ENCODE peak calls at places on chromosomes 1 and 21, in seven cellular contexts. B is aorta, R is neuronal stem cell, O is suprapubic skin, M is fibroblast of lung, Q is Peyer's patch, D is adrenal gland. T is an unnamed sample.

GRCh38 chr1:27663735-27664119 is 8.3 kb downstream of the IFI6 start:
- DNase-seq in B (no peak), R (no peak), O (no peak), M (no peak), Q (no peak), D (no peak), T (no peak)

GRCh38 chr1:47527653-47528272 is 89.9 kb downstream of the FOXD2 start:
- DNase-seq in B (no peak), R (no peak), O (no peak), M (no peak), Q (no peak), D (no peak), T (peak)

GRCh38 chr21:43923391-43923790 is 58.4 kb downstream of the AGPAT3 start:
- DNase-seq in B (no peak), R (no peak), O (no peak), M (peak), Q (no peak), D (no peak), T (no peak)

GRCh38 chr1:220225957-220226356 is 46.3 kb downstream of the RAB3GAP2 start:
- DNase-seq in B (no peak), R (no peak), O (no peak), M (no peak), Q (no peak), D (no peak), T (no peak)

GRCh38 chr1:159831696-159832225 is 5.1 kb downstream of the SLAMF8 start:
- DNase-seq in B (no peak), R (no peak), O (no peak), M (no peak), Q (no peak), D (no peak), T (no peak)

GRCh38 chr1:8238141-8239038 is 79.5 kb upstream of the SLC45A1 start:
- DNase-seq in B (no peak), R (no peak), O (no peak), M (peak), Q (no peak), D (peak), T (peak)

GRCh38 chr1:224106568-224107281 is 7.2 kb upstream of the FBXO28 start:
- DNase-seq in B (no peak), R (no peak), O (no peak), M (peak), Q (peak), D (peak), T (peak)

GRCh38 chr21:36567216-36567917 is 87.4 kb upstream of the CLDN14 start:
- DNase-seq in B (no peak), R (no peak), O (no peak), M (no peak), Q (no peak), D (no peak), T (no peak)

GRCh38 chr1:154767315-154768240 is 102.5 kb downstream of the KCNN3 start:
- DNase-seq in B (peak), R (no peak), O (peak), M (peak), Q (no peak), D (no peak), T (peak)

GRCh38 chr1:9058465-9058864 is 11.0 kb downstream of the SLC2A5 start:
- DNase-seq in B (no peak), R (no peak), O (no peak), M (peak), Q (peak), D (no peak), T (no peak)

GRCh38 chr1:206967096-206967851 is 3.0 kb downstream of the FCAMR start:
- DNase-seq in B (no peak), R (no peak), O (no peak), M (peak), Q (no peak), D (no peak), T (no peak)

GRCh38 chr1:55580845-55581332 is 365.7 kb upstream of the USP24 start:
- DNase-seq in B (no peak), R (no peak), O (no peak), M (peak), Q (no peak), D (no peak), T (peak)

DNA sequence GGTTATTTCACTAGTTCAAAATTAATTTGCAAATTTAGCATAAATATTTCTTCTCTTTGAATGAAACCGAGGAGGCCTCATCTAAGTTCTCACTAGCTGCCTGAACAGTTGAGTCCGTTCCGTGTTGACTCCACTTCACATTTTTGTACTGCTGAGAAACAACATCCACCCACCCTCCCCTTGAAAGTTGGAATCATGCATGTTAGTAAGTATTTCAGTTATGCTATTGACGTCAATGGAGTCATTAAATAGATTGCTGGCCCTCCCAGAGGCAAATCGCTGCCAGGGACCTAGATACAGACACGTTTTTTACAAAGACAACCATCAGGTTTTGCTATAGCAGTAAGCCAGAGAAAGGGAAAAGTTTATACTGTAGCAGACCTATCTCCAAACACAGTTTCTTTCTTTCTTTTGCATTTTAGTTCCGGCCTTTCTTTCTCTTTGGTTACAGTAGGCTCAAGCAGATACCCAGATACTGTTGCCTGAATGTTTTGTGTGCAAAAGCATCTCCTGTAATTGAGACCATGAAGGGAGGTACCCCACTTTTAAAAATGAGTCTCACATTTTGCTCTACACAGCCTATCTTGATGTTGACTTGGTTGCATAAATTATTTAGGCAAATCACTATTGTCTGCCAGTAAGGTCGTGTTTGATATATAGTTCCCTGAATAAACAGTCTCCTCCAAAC is 262.6 kb upstream of the SGIP1 start:
- DNase-seq in B (peak), R (peak), O (peak), M (peak), Q (no peak), D (peak), T (peak)
- H3K4me3 ChIP-seq in B (no peak), R (no peak), O (peak), M (peak), Q (no peak), D (no peak), T (no peak)

GRCh38 chr1:145979746-145980435 is 15.4 kb downstream of the POLR3GL start:
- DNase-seq in B (no peak), R (no peak), O (peak), M (peak), Q (no peak), D (peak), T (peak)
- H3K4me3 ChIP-seq in B (no peak), R (no peak), O (peak), M (peak), Q (peak), D (no peak), T (peak)

DNA sequence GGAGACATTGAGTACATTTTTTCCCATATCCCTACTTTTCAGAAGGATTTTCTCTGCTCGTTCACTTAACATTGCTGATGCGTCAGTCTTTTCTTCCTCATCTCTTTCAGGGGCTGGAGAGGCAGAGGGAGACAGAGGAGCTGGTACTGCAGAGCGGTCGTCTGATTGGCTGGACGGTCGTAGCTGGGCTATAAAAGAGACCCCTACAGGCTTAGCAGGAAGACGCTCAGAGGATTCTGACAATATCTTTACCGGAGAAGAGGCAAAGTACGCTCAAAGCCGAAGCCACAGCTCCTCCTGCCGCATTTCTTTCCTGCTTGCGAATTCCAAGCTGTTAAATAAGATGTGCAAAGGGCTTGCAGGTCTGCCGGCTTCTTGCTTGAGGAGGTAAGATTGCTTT is at the start of gene RGS4:
- DNase-seq in B (peak), R (peak), O (no peak), M (peak), Q (no peak), D (peak), T (peak)
- H3K4me3 ChIP-seq in B (peak), R (no peak), O (peak), M (peak), Q (peak), D (no peak), T (peak)

GRCh38 chr1:43534256-43534655 is 3.6 kb downstream of the PTPRF start:
- DNase-seq in B (no peak), R (no peak), O (no peak), M (no peak), Q (peak), D (no peak), T (no peak)

GRCh38 chr1:43531453-43531905 is 796 bp downstream of the PTPRF start:
- DNase-seq in B (peak), R (no peak), O (no peak), M (no peak), Q (peak), D (peak), T (no peak)

GRCh38 chr1:43531906-43532584 is 1.4 kb downstream of the PTPRF start:
- DNase-seq in B (peak), R (no peak), O (no peak), M (no peak), Q (peak), D (no peak), T (no peak)

GRCh38 chr1:43533615-43534014 is 2.9 kb downstream of the PTPRF start:
- DNase-seq in B (peak), R (no peak), O (peak), M (no peak), Q (peak), D (no peak), T (no peak)

GRCh38 chr1:43532716-43533115 is 2.0 kb downstream of the PTPRF start:
- DNase-seq in B (peak), R (no peak), O (no peak), M (no peak), Q (peak), D (no peak), T (no peak)
- H3K4me3 ChIP-seq in B (no peak), R (no peak), O (peak), M (no peak), Q (peak), D (no peak), T (peak)

GRCh38 chr1:110212165-110213142 is 2.3 kb downstream of the KCNC4 start:
- DNase-seq in B (no peak), R (no peak), O (no peak), M (no peak), Q (no peak), D (no peak), T (no peak)

GRCh38 chr1:110213143-110213540 is 3.0 kb downstream of the KCNC4 start:
- DNase-seq in B (no peak), R (no peak), O (no peak), M (no peak), Q (no peak), D (no peak), T (no peak)

GRCh38 chr1:110210604-110211502 is 739 bp downstream of the KCNC4 start:
- DNase-seq in B (peak), R (no peak), O (peak), M (peak), Q (peak), D (peak), T (peak)

GRCh38 chr1:110209715-110210603 is at the start of gene KCNC4:
- DNase-seq in B (peak), R (peak), O (peak), M (peak), Q (peak), D (peak), T (peak)

DNA sequence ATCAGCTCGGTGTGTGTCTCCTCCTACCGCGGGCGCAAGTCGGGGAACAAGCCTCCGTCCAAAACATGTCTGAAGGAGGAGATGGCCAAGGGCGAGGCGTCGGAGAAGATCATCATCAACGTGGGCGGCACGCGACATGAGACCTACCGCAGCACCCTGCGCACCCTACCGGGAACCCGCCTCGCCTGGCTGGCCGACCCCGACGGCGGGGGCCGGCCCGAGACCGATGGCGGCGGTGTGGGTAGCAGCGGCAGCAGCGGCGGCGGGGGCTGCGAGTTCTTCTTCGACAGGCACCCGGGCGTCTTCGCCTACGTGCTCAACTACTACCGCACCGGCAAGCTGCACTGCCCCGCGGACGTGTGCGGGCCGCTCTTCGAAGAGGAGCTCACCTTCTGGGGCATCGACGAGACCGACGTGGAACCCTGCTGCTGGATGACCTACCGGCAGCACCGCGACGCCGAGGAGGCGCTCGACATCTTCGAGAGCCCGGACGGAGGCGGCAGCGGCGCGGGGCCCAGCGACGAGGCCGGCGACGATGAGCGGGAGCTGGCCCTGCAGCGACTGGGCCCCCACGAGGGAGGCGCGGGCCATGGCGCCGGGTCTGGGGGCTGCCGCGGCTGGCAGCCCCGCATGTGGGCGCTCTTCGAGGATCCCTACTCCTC is 1.5 kb downstream of the KCNC4 start:
- DNase-seq in B (peak), R (no peak), O (no peak), M (no peak), Q (no peak), D (no peak), T (no peak)
- H3K4me3 ChIP-seq in B (peak), R (peak), O (peak), M (peak), Q (peak), D (no peak), T (peak)

DNA sequence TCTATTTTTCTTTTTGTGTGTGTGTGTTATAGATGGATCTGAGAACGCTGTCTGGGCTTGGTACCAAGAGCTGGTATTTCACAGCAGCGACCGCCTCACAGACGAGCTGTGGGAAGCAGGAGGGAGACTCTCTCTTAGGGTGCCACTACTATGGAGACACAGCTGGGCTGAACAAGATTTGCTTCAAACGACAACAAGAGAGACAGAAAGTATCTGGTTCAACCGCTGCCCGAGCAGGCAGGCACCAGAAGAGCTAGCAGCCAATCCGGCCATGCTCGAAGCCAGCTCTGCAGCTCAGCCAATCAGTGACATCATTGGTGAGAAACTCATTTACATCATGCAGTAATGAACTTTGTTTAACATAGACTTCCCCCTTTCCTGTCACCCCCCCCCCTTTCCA is 341.3 kb downstream of the USP25 start:
- DNase-seq in B (no peak), R (no peak), O (no peak), M (peak), Q (no peak), D (no peak), T (no peak)
- H3K4me3 ChIP-seq in B (peak), R (no peak), O (peak), M (peak), Q (no peak), D (no peak), T (no peak)

DNA sequence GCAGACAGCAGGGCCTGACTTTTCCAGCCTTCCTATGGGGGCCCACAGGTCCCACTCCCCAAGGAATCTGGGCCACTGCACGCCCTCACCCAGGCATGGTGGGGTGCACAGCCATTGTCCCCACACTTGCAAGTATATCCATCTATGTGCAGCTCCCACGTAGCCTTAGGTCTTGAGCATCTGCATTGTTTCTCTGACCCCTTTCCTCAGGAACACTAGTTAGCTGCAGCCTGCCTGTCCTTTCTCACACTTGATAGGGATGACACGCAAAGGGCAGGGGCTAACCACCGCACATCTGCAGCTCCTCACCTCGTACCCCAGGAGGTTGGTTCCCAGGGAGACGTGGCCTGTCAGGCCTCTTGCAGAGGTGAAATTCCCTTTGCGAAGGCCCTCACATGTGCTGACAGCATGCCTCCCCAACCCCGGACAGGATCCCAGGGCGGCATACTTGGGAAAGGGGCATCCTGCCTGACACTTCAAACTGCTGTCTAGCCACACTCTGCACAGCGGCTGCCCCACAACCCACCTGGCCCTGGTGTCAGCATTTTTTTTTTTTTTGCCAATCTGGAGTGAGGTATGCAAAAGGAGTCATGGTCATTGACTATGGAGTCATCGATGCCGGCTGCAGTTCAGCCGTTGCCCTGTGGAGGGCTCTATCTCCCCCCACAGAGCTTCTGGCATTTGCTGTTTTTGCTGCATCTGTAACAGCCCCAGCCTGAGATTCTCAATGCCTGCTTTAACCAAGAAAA is 5.0 kb downstream of the JMJD4 start:
- DNase-seq in B (peak), R (peak), O (no peak), M (peak), Q (peak), D (peak), T (peak)
- H3K4me3 ChIP-seq in B (no peak), R (no peak), O (no peak), M (no peak), Q (no peak), D (no peak), T (no peak)

GRCh38 chr21:29303301-29303700 is 4.6 kb downstream of the BACH1 start:
- DNase-seq in B (no peak), R (no peak), O (no peak), M (no peak), Q (no peak), D (no peak), T (no peak)

GRCh38 chr21:29300547-29301138 is 1.9 kb downstream of the BACH1 start:
- DNase-seq in B (no peak), R (no peak), O (no peak), M (peak), Q (no peak), D (no peak), T (no peak)

GRCh38 chr21:29301703-29302102 is 3.0 kb downstream of the BACH1 start:
- DNase-seq in B (no peak), R (no peak), O (no peak), M (no peak), Q (no peak), D (no peak), T (no peak)

GRCh38 chr21:29304577-29304976 is 5.9 kb downstream of the BACH1 start:
- DNase-seq in B (no peak), R (no peak), O (no peak), M (no peak), Q (no peak), D (no peak), T (no peak)

GRCh38 chr21:29302340-29302991 is 3.7 kb downstream of the BACH1 start:
- DNase-seq in B (no peak), R (no peak), O (no peak), M (peak), Q (no peak), D (no peak), T (peak)
- H3K4me3 ChIP-seq in B (no peak), R (no peak), O (peak), M (peak), Q (peak), D (no peak), T (peak)